ENCODE peak calls at places on chromosomes 1 and 21, in nine cellular contexts. One of them, this sample, is unnamed.

GRCh38 chr1:234538930-234539649 is 60.1 kb upstream of the TARBP1 start:
- DNase-seq in lower leg skin: peak
- DNase-seq in thoracic aorta: no peak
- DNase-seq in BE2C: no peak
- DNase-seq in A673: no peak
- DNase-seq in A549: no peak
- DNase-seq in cardiac muscle cell: no peak
- DNase-seq in hepatocyte: no peak
- DNase-seq in left ventricle myocardium inferior: peak
- DNase-seq in this sample: no peak

GRCh38 chr1:47608296-47608875 is 170.5 kb downstream of the FOXD2 start:
- DNase-seq in lower leg skin: peak
- DNase-seq in thoracic aorta: no peak
- DNase-seq in BE2C: no peak
- DNase-seq in A673: no peak
- DNase-seq in A549: no peak
- DNase-seq in cardiac muscle cell: no peak
- DNase-seq in hepatocyte: no peak
- DNase-seq in left ventricle myocardium inferior: no peak
- DNase-seq in this sample: no peak

GRCh38 chr1:151158751-151159251 is 2.4 kb downstream of the TNFAIP8L2 start:
- DNase-seq in lower leg skin: no peak
- DNase-seq in thoracic aorta: no peak
- DNase-seq in BE2C: no peak
- DNase-seq in A673: no peak
- DNase-seq in A549: no peak
- DNase-seq in cardiac muscle cell: no peak
- DNase-seq in hepatocyte: no peak
- DNase-seq in left ventricle myocardium inferior: no peak
- DNase-seq in this sample: no peak

GRCh38 chr21:31898898-31899630 is 26.2 kb downstream of the HUNK start:
- DNase-seq in lower leg skin: no peak
- DNase-seq in thoracic aorta: no peak
- DNase-seq in BE2C: peak
- DNase-seq in A673: peak
- DNase-seq in A549: no peak
- DNase-seq in cardiac muscle cell: no peak
- DNase-seq in hepatocyte: no peak
- DNase-seq in left ventricle myocardium inferior: no peak
- DNase-seq in this sample: no peak

GRCh38 chr21:32412162-32412997 is at the start of gene EVA1C:
- DNase-seq in lower leg skin: peak
- DNase-seq in thoracic aorta: no peak
- DNase-seq in BE2C: peak
- DNase-seq in A673: peak
- DNase-seq in A549: peak
- DNase-seq in cardiac muscle cell: peak
- DNase-seq in hepatocyte: peak
- DNase-seq in left ventricle myocardium inferior: peak
- DNase-seq in this sample: no peak

GRCh38 chr1:15735304-15736034 is 589 bp upstream of the SLC25A34 start:
- DNase-seq in lower leg skin: no peak
- DNase-seq in thoracic aorta: no peak
- DNase-seq in BE2C: no peak
- DNase-seq in A673: no peak
- DNase-seq in A549: no peak
- DNase-seq in cardiac muscle cell: no peak
- DNase-seq in hepatocyte: no peak
- DNase-seq in left ventricle myocardium inferior: no peak
- DNase-seq in this sample: no peak

GRCh38 chr1:92623187-92623778 is 136.6 kb upstream of the GFI1 start:
- DNase-seq in lower leg skin: no peak
- DNase-seq in thoracic aorta: no peak
- DNase-seq in BE2C: no peak
- DNase-seq in A673: peak
- DNase-seq in A549: no peak
- DNase-seq in cardiac muscle cell: peak
- DNase-seq in hepatocyte: no peak
- DNase-seq in left ventricle myocardium inferior: no peak
- DNase-seq in this sample: no peak

GRCh38 chr1:152869808-152870419 is 8.2 kb upstream of the SMCP start:
- DNase-seq in lower leg skin: peak
- DNase-seq in thoracic aorta: peak
- DNase-seq in BE2C: peak
- DNase-seq in A673: peak
- DNase-seq in A549: peak
- DNase-seq in cardiac muscle cell: peak
- DNase-seq in hepatocyte: peak
- DNase-seq in left ventricle myocardium inferior: no peak
- DNase-seq in this sample: no peak

GRCh38 chr21:41641510-41641815 is 125.4 kb downstream of the RIPK4 start:
- DNase-seq in lower leg skin: no peak
- DNase-seq in thoracic aorta: no peak
- DNase-seq in BE2C: no peak
- DNase-seq in A673: no peak
- DNase-seq in A549: no peak
- DNase-seq in cardiac muscle cell: no peak
- DNase-seq in hepatocyte: no peak
- DNase-seq in left ventricle myocardium inferior: no peak
- DNase-seq in this sample: no peak
- H3K4me3 ChIP-seq in lower leg skin: no peak
- H3K4me3 ChIP-seq in thoracic aorta: peak
- H3K4me3 ChIP-seq in BE2C: no peak
- H3K4me3 ChIP-seq in A673: no peak
- H3K4me3 ChIP-seq in A549: no peak
- H3K4me3 ChIP-seq in cardiac muscle cell: no peak
- H3K4me3 ChIP-seq in hepatocyte: no peak
- H3K4me3 ChIP-seq in left ventricle myocardium inferior: no peak
- H3K4me3 ChIP-seq in this sample: no peak

GRCh38 chr1:31712625-31713024 is 8.8 kb upstream of the COL16A1 start:
- DNase-seq in lower leg skin: no peak
- DNase-seq in thoracic aorta: no peak
- DNase-seq in BE2C: no peak
- DNase-seq in A673: no peak
- DNase-seq in A549: no peak
- DNase-seq in cardiac muscle cell: peak
- DNase-seq in hepatocyte: peak
- DNase-seq in left ventricle myocardium inferior: peak
- DNase-seq in this sample: no peak

GRCh38 chr1:31712041-31712440 is 8.2 kb upstream of the COL16A1 start:
- DNase-seq in lower leg skin: no peak
- DNase-seq in thoracic aorta: no peak
- DNase-seq in BE2C: no peak
- DNase-seq in A673: no peak
- DNase-seq in A549: no peak
- DNase-seq in cardiac muscle cell: peak
- DNase-seq in hepatocyte: no peak
- DNase-seq in left ventricle myocardium inferior: no peak
- DNase-seq in this sample: no peak

GRCh38 chr1:31715097-31715872 is 11.5 kb upstream of the COL16A1 start:
- DNase-seq in lower leg skin: peak
- DNase-seq in thoracic aorta: peak
- DNase-seq in BE2C: peak
- DNase-seq in A673: peak
- DNase-seq in A549: peak
- DNase-seq in cardiac muscle cell: peak
- DNase-seq in hepatocyte: peak
- DNase-seq in left ventricle myocardium inferior: peak
- DNase-seq in this sample: no peak

GRCh38 chr1:31715873-31716220 is 12.0 kb upstream of the COL16A1 start:
- DNase-seq in lower leg skin: no peak
- DNase-seq in thoracic aorta: no peak
- DNase-seq in BE2C: no peak
- DNase-seq in A673: no peak
- DNase-seq in A549: no peak
- DNase-seq in cardiac muscle cell: no peak
- DNase-seq in hepatocyte: no peak
- DNase-seq in left ventricle myocardium inferior: no peak
- DNase-seq in this sample: no peak

DNA sequence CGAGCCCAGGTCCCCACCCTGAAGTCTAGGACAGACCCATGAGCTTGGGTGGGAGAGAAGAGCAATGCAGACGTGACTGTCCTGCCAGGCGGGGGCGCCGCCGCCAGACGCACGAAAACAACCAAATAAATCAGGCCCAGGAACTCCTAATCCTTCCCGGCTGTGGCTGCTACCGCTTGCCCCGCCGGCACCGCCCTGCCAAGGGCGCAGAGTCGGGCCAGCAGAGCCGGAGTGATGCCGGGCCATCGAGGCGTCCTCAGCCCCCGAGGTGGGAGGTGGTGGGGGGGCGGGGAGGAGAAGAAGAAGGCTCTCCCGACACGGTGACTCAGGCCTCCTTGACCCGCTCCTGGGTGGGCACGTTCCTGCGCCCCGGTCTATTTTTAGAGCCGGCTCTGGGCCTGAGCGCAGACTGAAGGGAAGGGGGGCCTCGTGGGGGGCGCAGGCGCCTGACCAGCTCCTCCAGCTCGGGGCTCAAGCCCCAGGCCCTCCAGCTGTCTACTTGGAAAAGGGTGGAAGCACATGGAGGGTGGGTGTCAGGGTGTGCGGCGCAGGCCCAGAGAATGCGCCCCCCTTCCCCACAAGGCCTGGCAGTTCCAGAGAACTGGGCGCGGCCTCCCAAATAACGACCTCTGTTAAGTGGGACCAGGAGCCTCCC is 10.8 kb upstream of the COL16A1 start:
- DNase-seq in lower leg skin: peak
- DNase-seq in thoracic aorta: peak
- DNase-seq in BE2C: peak
- DNase-seq in A673: peak
- DNase-seq in A549: peak
- DNase-seq in cardiac muscle cell: peak
- DNase-seq in hepatocyte: peak
- DNase-seq in left ventricle myocardium inferior: peak
- DNase-seq in this sample: no peak
- TF ChIP-seq CTCF in lower leg skin: no peak
- TF ChIP-seq CTCF in thoracic aorta: no peak
- TF ChIP-seq CTCF in BE2C: peak
- TF ChIP-seq CTCF in A673: peak
- TF ChIP-seq CTCF in A549: peak
- TF ChIP-seq CTCF in cardiac muscle cell: peak
- TF ChIP-seq CTCF in hepatocyte: peak
- TF ChIP-seq CTCF in left ventricle myocardium inferior: peak
- TF ChIP-seq CTCF in this sample: peak

DNA sequence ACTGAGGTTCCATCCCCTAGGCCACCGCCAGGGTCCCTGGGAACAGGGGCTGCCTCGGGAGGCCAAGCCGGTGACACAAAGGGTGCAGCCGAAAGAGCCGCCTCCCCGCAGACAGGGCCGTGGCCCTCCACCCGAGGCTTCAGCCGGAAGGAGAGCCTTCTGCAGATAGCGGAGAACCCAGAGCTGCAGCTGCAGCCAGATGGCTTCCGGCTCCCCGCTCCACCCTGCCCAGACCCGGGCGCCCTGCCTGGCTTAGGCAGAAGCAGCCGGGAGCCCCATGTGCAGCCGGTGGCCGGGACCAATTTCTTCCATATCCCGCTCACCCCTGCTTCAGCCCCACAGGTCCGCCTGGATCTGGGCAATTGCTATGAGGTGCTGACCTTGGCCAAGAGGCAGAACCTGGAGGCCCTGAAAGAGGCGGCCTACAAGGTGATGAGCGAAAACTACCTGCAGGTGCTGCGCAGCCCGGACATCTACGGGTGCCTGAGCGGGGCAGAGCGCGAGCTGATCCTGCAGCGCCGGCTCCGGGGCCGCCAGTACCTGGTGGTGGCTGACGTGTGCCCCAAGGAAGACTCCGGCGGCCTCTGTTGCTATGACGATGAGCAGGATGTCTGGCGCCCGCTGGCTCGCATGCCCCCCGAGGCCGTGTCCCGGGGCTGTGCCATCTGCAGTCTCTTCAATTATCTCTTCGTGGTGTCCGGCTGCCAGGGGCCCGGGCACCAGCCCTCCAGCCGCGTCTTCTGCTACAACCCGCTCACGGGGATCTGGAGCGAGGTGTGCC is 1.4 kb downstream of the KLHDC7A start:
- DNase-seq in lower leg skin: no peak
- DNase-seq in thoracic aorta: no peak
- DNase-seq in BE2C: no peak
- DNase-seq in A673: no peak
- DNase-seq in A549: no peak
- DNase-seq in cardiac muscle cell: no peak
- DNase-seq in hepatocyte: no peak
- DNase-seq in left ventricle myocardium inferior: no peak
- DNase-seq in this sample: no peak
- H3K4me3 ChIP-seq in lower leg skin: no peak
- H3K4me3 ChIP-seq in thoracic aorta: no peak
- H3K4me3 ChIP-seq in BE2C: no peak
- H3K4me3 ChIP-seq in A673: no peak
- H3K4me3 ChIP-seq in A549: no peak
- H3K4me3 ChIP-seq in cardiac muscle cell: no peak
- H3K4me3 ChIP-seq in hepatocyte: no peak
- H3K4me3 ChIP-seq in left ventricle myocardium inferior: no peak
- H3K4me3 ChIP-seq in this sample: no peak

GRCh38 chr21:16007933-16008332 is 278.2 kb downstream of the USP25 start:
- DNase-seq in lower leg skin: no peak
- DNase-seq in thoracic aorta: no peak
- DNase-seq in BE2C: no peak
- DNase-seq in A673: no peak
- DNase-seq in A549: no peak
- DNase-seq in cardiac muscle cell: peak
- DNase-seq in hepatocyte: no peak
- DNase-seq in left ventricle myocardium inferior: no peak
- DNase-seq in this sample: no peak

GRCh38 chr21:16004523-16004922 is 274.7 kb downstream of the USP25 start:
- DNase-seq in lower leg skin: no peak
- DNase-seq in thoracic aorta: no peak
- DNase-seq in BE2C: no peak
- DNase-seq in A673: no peak
- DNase-seq in A549: no peak
- DNase-seq in cardiac muscle cell: no peak
- DNase-seq in hepatocyte: no peak
- DNase-seq in left ventricle myocardium inferior: no peak
- DNase-seq in this sample: no peak

GRCh38 chr21:15999741-16000140 is 270.0 kb downstream of the USP25 start:
- DNase-seq in lower leg skin: no peak
- DNase-seq in thoracic aorta: no peak
- DNase-seq in BE2C: no peak
- DNase-seq in A673: no peak
- DNase-seq in A549: no peak
- DNase-seq in cardiac muscle cell: no peak
- DNase-seq in hepatocyte: no peak
- DNase-seq in left ventricle myocardium inferior: no peak
- DNase-seq in this sample: no peak

GRCh38 chr21:16004121-16004520 is 274.3 kb downstream of the USP25 start:
- DNase-seq in lower leg skin: no peak
- DNase-seq in thoracic aorta: no peak
- DNase-seq in BE2C: no peak
- DNase-seq in A673: no peak
- DNase-seq in A549: no peak
- DNase-seq in cardiac muscle cell: peak
- DNase-seq in hepatocyte: no peak
- DNase-seq in left ventricle myocardium inferior: no peak
- DNase-seq in this sample: no peak

DNA sequence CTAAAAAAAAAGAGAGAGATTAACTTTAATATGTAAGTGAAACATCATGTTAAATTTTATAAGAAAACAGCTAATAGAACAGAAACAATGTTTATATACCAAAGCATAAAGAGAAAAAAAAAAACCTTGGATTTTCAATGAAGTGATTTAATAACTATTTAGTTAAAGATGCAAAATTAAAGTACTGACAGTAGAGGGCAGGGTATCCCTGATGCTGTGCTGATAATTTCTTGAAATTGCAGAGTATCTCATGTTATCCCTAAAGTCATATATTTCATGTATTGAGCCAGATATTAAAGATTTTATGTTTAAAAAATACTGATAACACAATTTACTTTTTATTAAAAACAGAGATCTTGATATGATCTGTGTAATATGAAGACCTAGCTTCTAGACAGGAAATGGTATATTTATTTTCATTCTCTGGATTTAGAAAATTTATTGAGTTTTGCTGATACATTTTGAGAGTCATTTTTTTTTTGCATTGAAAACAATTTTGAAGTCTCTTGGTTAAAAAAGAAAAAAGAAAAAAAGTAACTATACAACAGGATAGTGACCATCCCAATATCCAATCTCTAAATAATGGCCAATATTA is 273.2 kb downstream of the USP25 start:
- DNase-seq in lower leg skin: no peak
- DNase-seq in thoracic aorta: no peak
- DNase-seq in BE2C: no peak
- DNase-seq in A673: peak
- DNase-seq in A549: no peak
- DNase-seq in cardiac muscle cell: peak
- DNase-seq in hepatocyte: no peak
- DNase-seq in left ventricle myocardium inferior: no peak
- DNase-seq in this sample: no peak
- TF ChIP-seq CTCF in lower leg skin: no peak
- TF ChIP-seq CTCF in thoracic aorta: no peak
- TF ChIP-seq CTCF in BE2C: peak
- TF ChIP-seq CTCF in A673: peak
- TF ChIP-seq CTCF in A549: peak
- TF ChIP-seq CTCF in cardiac muscle cell: peak
- TF ChIP-seq CTCF in hepatocyte: peak
- TF ChIP-seq CTCF in left ventricle myocardium inferior: peak
- TF ChIP-seq CTCF in this sample: peak